ENCODE peak calls at places on chromosomes 12 and 14, in four cellular contexts. P, Q, T and X are unnamed samples.

GRCh38 chr12:7209958-7210357 is 20.5 kb downstream of the PEX5 start:
- DNase-seq in T (no peak), Q (no peak), P (no peak), X (no peak)

GRCh38 chr14:92719421-92719820 is 29.0 kb downstream of the LGMN start:
- DNase-seq in P (peak; percentile 35), Q (peak; percentile 57), T (no peak), X (no peak)

GRCh38 chr12:1184402-1184801 is 193.4 kb downstream of the ERC1 start:
- DNase-seq in P (peak; percentile 18), T (no peak), Q (peak; percentile 72), X (no peak)

GRCh38 chr14:58149196-58149595 is 2.8 kb downstream of the ARMH4 start:
- DNase-seq in P (no peak), T (no peak), Q (no peak), X (no peak)

GRCh38 chr12:124438415-124439056 is 128.9 kb downstream of the NCOR2 start:
- DNase-seq in P (no peak), Q (no peak), T (no peak), X (no peak)

GRCh38 chr12:117212563-117213190 is 22.4 kb upstream of the FBXO21 start:
- DNase-seq in Q (peak; percentile 71), T (peak; percentile 79), P (peak; percentile 86), X (no peak)

GRCh38 chr12:74689071-74689655 is 151.5 kb downstream of the ATXN7L3B start:
- DNase-seq in Q (peak; percentile 69), P (peak; percentile 80), T (no peak), X (no peak)

GRCh38 chr12:10235761-10236631 is 23.3 kb downstream of the GABARAPL1 start:
- DNase-seq in Q (peak; percentile 44), P (peak; percentile 62), T (peak; percentile 22), X (no peak)

GRCh38 chr12:51643951-51644350 is 52.9 kb downstream of the SCN8A start:
- DNase-seq in Q (peak; percentile 28), T (no peak), P (no peak), X (no peak)

GRCh38 chr14:101962503-101962874 is 1.9 kb upstream of the DYNC1H1 start:
- DNase-seq in P (peak; percentile 87), Q (peak; percentile 93), T (peak; percentile 58), X (no peak)

GRCh38 chr12:58416211-58416610 is 474.8 kb downstream of the ATP23 start:
- DNase-seq in P (peak; percentile 71), Q (peak; percentile 88), T (no peak), X (no peak)

GRCh38 chr12:4037747-4038312 is 164.6 kb upstream of the PARP11 start:
- DNase-seq in T (peak; percentile 43), Q (peak; percentile 44), P (peak; percentile 55), X (no peak)

GRCh38 chr12:93552427-93552826 is 20.0 kb upstream of the SOCS2 start:
- DNase-seq in T (no peak), P (no peak), Q (no peak), X (no peak)

GRCh38 chr12:131129839-131130238 is 176.1 kb downstream of the ADGRD1 start:
- DNase-seq in P (no peak), T (no peak), Q (no peak), X (peak; percentile 52)

GRCh38 chr14:93064411-93065271 is 51.1 kb downstream of the ITPK1 start:
- DNase-seq in T (no peak), Q (peak; percentile 52), P (no peak), X (no peak)

GRCh38 chr14:21095430-21096205 is 2.8 kb downstream of the ZNF219 start:
- DNase-seq in P (peak; percentile 31), Q (peak; percentile 51), T (no peak), X (no peak)

GRCh38 chr14:39488600-39488999 is 56.4 kb upstream of the FBXO33 start:
- DNase-seq in Q (peak; percentile 12), P (peak; percentile 42), T (no peak), X (no peak)

GRCh38 chr12:115325858-115326257 is 641.9 kb upstream of the TBX3 start:
- DNase-seq in T (no peak), Q (no peak), P (no peak), X (no peak)

GRCh38 chr12:110316861-110317260 is 35.8 kb downstream of the ATP2A2 start:
- DNase-seq in P (peak; percentile 82), Q (peak; percentile 91), T (no peak), X (no peak)

GRCh38 chr12:110345176-110345651 is 58.3 kb downstream of the ANAPC7 start:
- DNase-seq in Q (no peak), P (no peak), T (no peak), X (no peak)

GRCh38 chr14:71324767-71325272 is 417.6 kb downstream of the PCNX1 start:
- DNase-seq in Q (peak; percentile 38), P (peak; percentile 72), T (no peak), X (no peak)

DNA sequence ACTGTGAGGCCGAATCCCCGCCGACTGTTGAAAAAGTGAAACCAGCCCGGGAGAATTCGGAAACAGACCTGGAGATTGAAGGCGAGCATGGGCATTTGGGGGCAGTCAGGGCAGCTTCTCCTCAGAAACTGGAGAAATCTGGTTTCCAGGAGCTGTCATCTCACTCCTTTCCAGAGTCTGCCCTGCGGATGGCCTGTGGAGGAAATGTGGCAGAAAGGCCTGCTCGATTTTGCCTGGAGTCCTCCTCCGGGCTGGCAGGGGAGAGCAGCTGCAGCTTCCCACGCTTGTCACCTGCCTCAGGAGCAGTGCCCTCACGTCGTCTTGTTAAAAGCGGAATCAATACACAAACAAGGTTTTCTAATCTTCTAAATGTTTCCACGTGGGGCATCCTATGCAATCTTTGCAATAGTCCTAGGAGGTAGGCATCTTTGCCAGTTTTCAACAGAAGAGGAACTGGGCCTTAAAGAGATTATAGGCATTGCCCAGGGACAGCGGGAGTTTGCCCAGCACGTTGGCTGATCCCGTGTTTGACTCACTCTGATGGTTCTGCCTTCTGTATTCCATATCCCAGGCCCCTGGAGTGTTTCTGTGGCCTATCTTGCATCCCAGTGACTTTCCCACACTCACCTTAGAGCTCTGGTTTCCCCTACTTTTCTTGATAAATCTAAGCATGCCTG is 2.3 kb downstream of the LRRC74A start:
- DNase-seq in Q (no peak), T (no peak), P (peak; percentile 18), X (no peak)
- H3K4me3 ChIP-seq in Q (no peak overlapping the region), T (peak overlapping the region; percentile 3), P (peak overlapping the region; percentile 27), X (peak overlapping the region; percentile 66)

DNA sequence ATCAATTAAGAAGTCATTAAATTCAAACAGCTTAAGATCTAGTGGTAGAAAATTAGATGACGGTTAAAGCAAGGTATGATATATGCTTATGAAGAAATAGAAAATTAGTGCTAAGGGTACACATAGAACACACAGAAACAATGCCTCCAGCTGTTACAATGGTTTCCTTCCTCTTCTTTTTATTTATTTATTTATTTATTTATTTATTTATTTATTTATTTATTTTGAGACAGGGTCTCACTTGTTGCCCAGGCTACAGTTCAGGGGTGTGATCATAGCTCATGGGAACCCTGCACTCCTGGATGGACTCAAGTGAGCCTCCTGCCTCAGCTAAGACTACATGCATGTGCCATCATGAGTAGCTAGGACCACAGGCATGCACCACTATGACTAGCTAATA is 34.9 kb upstream of the PTPRR start:
- DNase-seq in Q (no peak), T (no peak), P (no peak), X (no peak)
- TF ChIP-seq CTCF in Q (no peak), T (no peak), P (no peak), X (no peak)

GRCh38 chr14:106844608-106845285 is 1318.4 kb downstream of the TMEM121 start:
- DNase-seq in T (peak; percentile 85), Q (no peak), P (no peak), X (no peak)
- H3K4me3 ChIP-seq in T (peak overlapping the region; percentile 40), Q (no peak overlapping the region), P (no peak overlapping the region), X (peak overlapping the region; percentile 63)

GRCh38 chr14:83940253-83940652 is 1589.7 kb upstream of the FLRT2 start:
- DNase-seq in Q (no peak), T (no peak), P (peak; percentile 21), X (no peak)
- TF ChIP-seq CTCF in Q (no peak), T (no peak), P (peak; percentile 15), X (no peak)

GRCh38 chr12:32139064-32139421 is 32.4 kb downstream of the BICD1 start:
- DNase-seq in P (peak; percentile 63), T (no peak), Q (peak; percentile 66), X (no peak)
- H3K4me3 ChIP-seq in P (peak overlapping the region; percentile 44), T (peak overlapping the region; percentile 32), Q (no peak overlapping the region), X (peak overlapping the region; percentile 56)

GRCh38 chr12:132296063-132296462 is 33.3 kb downstream of the GALNT9 start:
- DNase-seq in P (no peak), T (no peak), Q (no peak), X (no peak)
- TF ChIP-seq CTCF in P (no peak), T (no peak), Q (no peak), X (no peak)

GRCh38 chr12:29245246-29245645 is 96.2 kb downstream of the FAR2 start:
- DNase-seq in P (no peak), T (no peak), Q (peak; percentile 11), X (no peak)
- H3K4me3 ChIP-seq in P (no peak overlapping the region), T (no peak overlapping the region), Q (no peak overlapping the region), X (no peak overlapping the region)

GRCh38 chr12:6187948-6188793 is 12.0 kb upstream of the CD9 start:
- DNase-seq in T (no peak), Q (no peak), P (no peak), X (peak; percentile 35)
- TF ChIP-seq CTCF in T (no peak), Q (no peak), P (no peak), X (no peak)

DNA sequence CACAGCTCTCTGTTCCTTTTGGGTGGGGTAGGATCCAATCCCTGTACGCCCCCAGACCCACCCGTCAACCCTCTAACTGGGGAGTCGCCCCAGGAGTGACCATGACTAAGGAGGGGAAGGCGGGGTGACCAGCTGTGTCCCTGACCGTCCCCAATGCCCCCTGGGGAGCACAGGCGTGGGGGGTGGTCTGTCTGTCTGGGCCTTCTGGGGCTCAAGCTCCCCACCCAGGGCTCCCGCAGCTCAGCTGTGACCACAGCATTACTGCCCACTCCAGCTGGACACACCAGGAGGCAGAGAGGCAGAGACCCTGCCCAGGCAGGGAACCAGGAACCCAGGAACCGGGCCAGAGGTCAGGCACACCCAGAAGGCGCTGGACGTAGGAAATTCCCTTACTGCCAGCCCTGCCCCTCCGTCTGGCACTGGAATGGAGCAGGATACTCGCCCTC is 871 bp downstream of the INF2 start:
- DNase-seq in Q (no peak), T (peak; percentile 37), P (no peak), X (no peak)
- H3K4me3 ChIP-seq in Q (peak overlapping the region; percentile 100), T (peak overlapping the region; percentile 57), P (peak overlapping the region; percentile 80), X (peak overlapping the region; percentile 98)